ENCODE peak calls at places on chromosomes 16 and 17, in seven cellular contexts. M is cardiac muscle cell, B is sigmoid colon, A is tibial nerve, R is ovary, P is fibroblast of villous mesenchyme, H is brain microvascular endothelial cell. G is an unnamed sample.

GRCh38 chr16:57645691-57646387 is 17.4 kb downstream of the ADGRG1 start:
- DNase-seq in B (peak), A (no peak), R (no peak), M (peak), H (peak), P (no peak), G (no peak)

GRCh38 chr17:13520899-13521572 is 80.7 kb downstream of the HS3ST3A1 start:
- DNase-seq in R (no peak), P (peak), A (no peak), B (no peak), H (peak), M (peak), G (peak)

GRCh38 chr17:40816569-40816968 is 5.8 kb downstream of the KRT10 start:
- DNase-seq in R (no peak), A (no peak), H (no peak), M (no peak), B (no peak), P (no peak), G (no peak)

GRCh38 chr16:30628628-30629342 is 18.6 kb upstream of the ZNF689 start:
- DNase-seq in P (peak), A (peak), B (peak), H (peak), R (peak), M (peak), G (no peak)

GRCh38 chr17:47209499-47209898 is 351 bp downstream of the MYL4 start:
- DNase-seq in B (no peak), A (no peak), R (no peak), H (no peak), P (no peak), M (no peak), G (no peak)

GRCh38 chr16:55439101-55439690 is 39.8 kb upstream of the MMP2 start:
- DNase-seq in R (no peak), P (peak), M (no peak), B (no peak), H (no peak), A (no peak), G (no peak)

GRCh38 chr16:49701867-49702494 is 153.9 kb downstream of the ZNF423 start:
- DNase-seq in B (peak), M (peak), H (no peak), A (peak), R (peak), P (no peak), G (no peak)

GRCh38 chr17:32492281-32492623 is 5.5 kb downstream of the CDK5R1 start:
- DNase-seq in M (no peak), H (no peak), P (no peak), B (no peak), R (no peak), A (no peak), G (no peak)

GRCh38 chr17:35896011-35896587 is 15.9 kb upstream of the CCL5 start:
- DNase-seq in R (no peak), H (peak), B (no peak), A (no peak), M (peak), P (peak), G (no peak)

GRCh38 chr16:2404099-2404498 is 25.1 kb upstream of the CCNF start:
- DNase-seq in P (no peak), R (no peak), B (no peak), H (no peak), M (no peak), A (no peak), G (no peak)

GRCh38 chr16:89737341-89738071 is 16.2 kb downstream of the ZNF276 start:
- DNase-seq in R (no peak), M (no peak), H (no peak), A (no peak), B (no peak), P (no peak), G (no peak)

GRCh38 chr16:18979936-18980335 is 3.8 kb upstream of the TMC7 start:
- DNase-seq in P (no peak), B (no peak), H (no peak), A (no peak), M (no peak), R (no peak), G (no peak)

GRCh38 chr17:47956818-47957590 is 679 bp downstream of the PRR15L start:
- DNase-seq in A (no peak), H (no peak), R (no peak), M (no peak), B (no peak), P (no peak), G (no peak)

GRCh38 chr16:69942627-69943170 is 8.4 kb upstream of the CLEC18A start:
- DNase-seq in H (no peak), M (no peak), R (no peak), P (no peak), A (peak), B (peak), G (no peak)

GRCh38 chr16:88451586-88452484 is 1.2 kb upstream of the ZFPM1 start:
- DNase-seq in B (no peak), H (no peak), M (no peak), P (no peak), R (no peak), A (no peak), G (no peak)
- H3K4me3 ChIP-seq in B (peak), H (peak), M (no peak), P (no peak), R (peak), A (no peak), G (no peak)

GRCh38 chr16:86565181-86565631 is 1.4 kb upstream of the FOXC2 start:
- DNase-seq in A (no peak), R (no peak), B (no peak), H (no peak), P (no peak), M (no peak), G (no peak)
- H3K4me3 ChIP-seq in A (no peak), R (no peak), B (no peak), H (peak), P (no peak), M (no peak), G (no peak)

DNA sequence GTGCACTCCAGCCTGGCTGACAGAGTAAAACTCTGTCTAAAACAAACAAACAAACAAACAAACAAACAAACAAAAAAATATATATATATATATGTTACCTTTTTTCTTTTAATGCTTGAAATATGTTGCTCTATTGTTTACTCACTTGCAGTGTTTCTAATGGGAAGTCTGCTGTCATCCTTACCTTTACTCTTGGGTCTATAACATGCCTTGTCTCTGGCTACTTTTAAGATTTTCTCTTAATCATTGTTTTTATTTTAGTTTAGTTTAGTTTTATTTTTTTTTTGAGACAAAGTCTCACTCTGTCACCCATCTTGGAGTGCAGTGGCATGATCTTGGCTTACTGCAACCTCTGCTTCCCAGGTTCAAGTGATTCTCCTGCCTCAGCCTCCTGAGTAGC is 16.1 kb upstream of the TNRC6A start:
- DNase-seq in P (no peak), R (no peak), H (no peak), A (no peak), B (no peak), M (no peak), G (no peak)
- H3K4me3 ChIP-seq in P (no peak), R (no peak), H (no peak), A (no peak), B (no peak), M (no peak), G (no peak)

DNA sequence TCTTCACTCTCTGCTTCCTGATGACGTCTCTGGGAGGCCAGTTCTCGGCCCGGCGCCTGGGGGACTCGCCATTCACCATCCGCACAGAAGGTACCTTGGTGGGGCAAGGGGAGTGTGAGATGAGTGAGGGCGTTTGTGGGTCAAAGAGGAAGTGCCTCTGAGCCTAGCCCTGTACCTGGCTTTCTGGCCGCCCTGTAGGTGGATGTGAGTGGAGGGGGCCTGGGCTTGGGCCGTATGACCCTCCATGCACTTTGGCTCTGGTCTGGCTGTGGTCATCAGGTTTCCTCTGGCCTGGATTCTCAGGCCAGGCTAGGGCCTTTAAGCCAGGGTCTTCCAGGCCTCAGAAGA is 4.6 kb downstream of the MGAT5B start:
- DNase-seq in P (no peak), H (no peak), M (no peak), R (no peak), B (no peak), A (no peak), G (no peak)
- H3K4me3 ChIP-seq in P (no peak), H (no peak), M (no peak), R (no peak), B (no peak), A (no peak), G (no peak)

DNA sequence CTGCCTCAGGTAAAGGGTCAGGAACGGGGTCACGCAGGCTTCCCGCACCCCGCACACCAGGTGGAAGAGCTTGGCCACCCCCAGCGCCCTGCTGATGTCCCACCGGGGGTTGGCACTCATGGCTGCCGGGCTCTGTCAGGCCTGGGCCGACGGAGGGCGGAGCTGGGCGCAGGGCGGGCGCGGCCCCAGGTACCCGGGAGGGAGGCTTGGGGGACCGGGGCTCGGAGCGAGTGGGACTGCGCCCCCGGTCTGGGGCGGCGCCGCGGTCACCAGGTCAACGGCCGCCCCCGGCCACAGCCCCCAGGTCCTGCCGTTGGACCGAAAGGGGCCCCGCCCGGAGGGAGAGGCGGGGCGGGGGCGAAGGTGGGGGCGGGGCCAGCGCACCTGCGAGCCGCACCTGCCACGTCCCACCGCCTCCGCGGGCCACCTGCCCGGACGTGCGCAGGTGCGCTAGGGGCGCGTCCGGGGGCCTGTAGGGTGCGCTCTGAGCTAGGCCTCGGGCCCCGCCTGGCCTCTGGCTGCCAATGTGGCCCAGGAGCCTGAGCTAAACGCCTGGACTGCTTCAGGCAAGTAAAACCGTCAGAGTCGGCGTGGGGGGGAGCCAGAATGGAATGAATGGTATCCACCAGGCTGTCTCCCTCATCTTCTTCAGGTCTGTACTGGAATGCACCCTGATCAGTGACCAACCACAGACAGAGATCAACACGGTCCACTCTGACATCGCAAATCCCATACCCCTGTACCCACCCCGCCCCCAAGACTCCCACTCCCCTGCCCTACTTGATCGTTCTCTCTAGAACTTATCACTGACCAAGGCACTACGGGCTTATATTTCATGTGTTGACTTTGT is at the start of gene MFSD6L:
- DNase-seq in B (no peak), R (no peak), M (peak), H (peak), P (peak), A (no peak), G (no peak)
- H3K4me3 ChIP-seq in B (peak), R (no peak), M (peak), H (no peak), P (no peak), A (no peak), G (no peak)

GRCh38 chr17:67375761-67376160 is 1.3 kb upstream of the PITPNC1 start:
- DNase-seq in H (no peak), P (no peak), R (no peak), M (no peak), A (no peak), B (no peak), G (no peak)

GRCh38 chr17:67376509-67376891 is 581 bp upstream of the PITPNC1 start:
- DNase-seq in H (peak), P (peak), A (peak), M (peak), B (peak), R (no peak), G (peak)

GRCh38 chr17:67376892-67377726 is at the start of gene PITPNC1:
- DNase-seq in M (peak), H (peak), P (peak), B (peak), R (peak), A (peak), G (peak)

GRCh38 chr17:67374329-67375053 is 2.6 kb upstream of the PITPNC1 start:
- DNase-seq in P (peak), M (peak), R (peak), H (peak), A (peak), B (peak), G (no peak)

GRCh38 chr17:67375054-67375427 is 2.0 kb upstream of the PITPNC1 start:
- DNase-seq in R (no peak), M (no peak), H (no peak), A (no peak), P (no peak), B (no peak), G (no peak)
- H3K4me3 ChIP-seq in R (no peak), M (no peak), H (no peak), A (no peak), P (no peak), B (no peak), G (no peak)

GRCh38 chr16:66845791-66846221 is 1.6 kb downstream of the CA7 start:
- DNase-seq in M (no peak), R (peak), H (no peak), B (no peak), P (no peak), A (no peak), G (no peak)

GRCh38 chr16:66846266-66846665 is 2.1 kb downstream of the CA7 start:
- DNase-seq in M (no peak), H (no peak), A (no peak), R (peak), P (no peak), B (no peak), G (no peak)

GRCh38 chr16:66844009-66844341 is 239 bp upstream of the CA7 start:
- DNase-seq in P (no peak), R (peak), A (no peak), H (no peak), B (no peak), M (no peak), G (no peak)

GRCh38 chr16:66844342-66845079 is at the start of gene CA7:
- DNase-seq in M (no peak), A (no peak), P (no peak), R (peak), H (no peak), B (no peak), G (no peak)

DNA sequence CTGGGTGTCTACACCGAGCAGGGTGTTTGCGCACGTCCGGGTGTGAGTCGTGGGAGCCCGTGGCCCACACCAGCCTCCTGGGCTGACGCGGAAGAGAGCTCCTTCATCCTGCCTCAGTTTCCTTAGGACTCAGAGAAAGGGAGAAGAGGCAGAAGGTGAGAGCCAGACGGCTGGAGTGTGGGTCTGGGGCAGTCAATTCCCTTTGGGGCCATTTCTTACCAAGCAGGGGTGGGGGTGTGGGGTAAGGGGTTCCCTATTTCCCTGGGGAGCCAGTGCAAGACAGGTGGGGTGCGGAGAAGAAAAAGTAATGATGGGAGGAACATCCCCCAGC is 831 bp downstream of the CA7 start:
- DNase-seq in H (no peak), M (no peak), R (peak), A (no peak), P (no peak), B (no peak), G (no peak)
- H3K4me3 ChIP-seq in H (peak), M (peak), R (no peak), A (peak), P (no peak), B (peak), G (peak)

GRCh38 chr16:31879937-31880321 is 6.3 kb downstream of the ZNF267 start:
- DNase-seq in R (no peak), B (no peak), P (no peak), H (no peak), M (no peak), A (no peak), G (no peak)
- H3K4me3 ChIP-seq in R (no peak), B (no peak), P (no peak), H (no peak), M (no peak), A (no peak), G (no peak)

DNA sequence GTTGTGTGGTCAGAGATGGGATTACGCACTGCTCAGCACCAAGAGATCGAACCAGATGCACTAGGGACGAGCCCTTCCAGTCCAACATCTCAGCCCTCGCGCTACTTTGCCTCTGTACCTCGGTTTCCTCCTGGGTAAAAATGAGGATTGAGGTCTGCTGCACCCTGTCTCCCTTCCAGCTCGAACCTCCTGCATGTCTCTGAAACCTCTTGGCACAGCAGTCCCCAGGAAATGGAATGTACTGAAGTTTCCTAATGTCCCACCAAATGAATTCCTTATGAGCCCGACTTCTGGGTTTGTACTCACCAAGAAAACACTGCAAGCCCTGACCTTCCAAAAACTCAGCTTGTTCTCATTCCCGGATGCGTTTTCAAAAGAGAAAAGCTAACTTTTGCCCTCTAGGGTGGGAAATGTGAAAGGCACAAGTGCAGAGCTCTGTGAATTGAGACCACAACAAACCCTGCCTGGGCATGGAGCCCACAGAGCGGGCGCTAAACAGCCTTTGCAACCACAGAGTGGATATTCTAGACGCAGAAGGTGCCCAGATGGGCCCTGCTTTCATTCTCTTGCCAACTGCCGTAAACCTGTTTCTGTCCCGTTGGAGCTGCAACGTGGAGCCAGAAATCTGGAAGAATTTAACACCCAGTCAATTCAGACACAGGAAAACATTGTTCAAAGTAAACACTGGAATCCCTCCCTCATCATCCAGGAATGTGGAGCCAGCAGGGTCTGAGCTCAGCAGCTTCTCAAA is 10.3 kb downstream of the CDRT4 start:
- DNase-seq in B (peak), R (peak), H (peak), P (peak), M (peak), A (peak), G (peak)
- H3K4me3 ChIP-seq in B (no peak), R (peak), H (no peak), P (no peak), M (no peak), A (no peak), G (no peak)

G was measured in BJ.